ENCODE peak calls at places on chromosomes 4 and X, in nine cellular contexts. One of them, this sample, is unnamed. For H3K27me3, the result is how much of the 10 kb centered on the place peaks cover.

GRCh38 chr4:148293571-148293970 is 148.6 kb downstream of the NR3C2 start:
- DNase-seq in mesendoderm: no peak
- DNase-seq in stomach: no peak
- DNase-seq in Peyer's patch: no peak
- DNase-seq in cardiac muscle cell: no peak
- DNase-seq in ovary: no peak
- DNase-seq in left ventricle myocardium inferior: no peak
- DNase-seq in PC-9: no peak
- DNase-seq in mammary epithelial cell: no peak
- DNase-seq in this sample: no peak

GRCh38 chrX:13506574-13506973 is 62.8 kb upstream of the EGFL6 start:
- DNase-seq in mesendoderm: peak
- DNase-seq in stomach: peak
- DNase-seq in Peyer's patch: peak
- DNase-seq in cardiac muscle cell: peak
- DNase-seq in ovary: peak
- DNase-seq in left ventricle myocardium inferior: peak
- DNase-seq in PC-9: peak
- DNase-seq in mammary epithelial cell: peak
- DNase-seq in this sample: peak

GRCh38 chr4:176340871-176341685 is 21.3 kb downstream of the SPCS3 start:
- DNase-seq in mesendoderm: peak
- DNase-seq in stomach: no peak
- DNase-seq in Peyer's patch: no peak
- DNase-seq in cardiac muscle cell: peak
- DNase-seq in ovary: no peak
- DNase-seq in left ventricle myocardium inferior: no peak
- DNase-seq in PC-9: no peak
- DNase-seq in mammary epithelial cell: peak
- DNase-seq in this sample: no peak

GRCh38 chr4:42397256-42397634 is at the start of gene SHISA3:
- DNase-seq in mesendoderm: peak
- DNase-seq in stomach: no peak
- DNase-seq in Peyer's patch: peak
- DNase-seq in cardiac muscle cell: peak
- DNase-seq in ovary: no peak
- DNase-seq in left ventricle myocardium inferior: peak
- DNase-seq in PC-9: no peak
- DNase-seq in mammary epithelial cell: no peak
- DNase-seq in this sample: no peak

GRCh38 chr4:151198748-151199147 is 78.2 kb upstream of the PRSS48 start:
- DNase-seq in mesendoderm: no peak
- DNase-seq in stomach: no peak
- DNase-seq in Peyer's patch: no peak
- DNase-seq in cardiac muscle cell: peak
- DNase-seq in ovary: no peak
- DNase-seq in left ventricle myocardium inferior: no peak
- DNase-seq in PC-9: no peak
- DNase-seq in mammary epithelial cell: no peak
- DNase-seq in this sample: no peak

GRCh38 chr4:157115613-157116340 is 39.8 kb downstream of the GLRB start:
- DNase-seq in mesendoderm: peak
- DNase-seq in stomach: no peak
- DNase-seq in Peyer's patch: no peak
- DNase-seq in cardiac muscle cell: peak
- DNase-seq in ovary: no peak
- DNase-seq in left ventricle myocardium inferior: no peak
- DNase-seq in PC-9: no peak
- DNase-seq in mammary epithelial cell: peak
- DNase-seq in this sample: no peak

GRCh38 chrX:64093761-64094160 is 111.7 kb downstream of the AMER1 start:
- DNase-seq in mesendoderm: peak
- DNase-seq in stomach: no peak
- DNase-seq in Peyer's patch: no peak
- DNase-seq in cardiac muscle cell: peak
- DNase-seq in ovary: no peak
- DNase-seq in left ventricle myocardium inferior: no peak
- DNase-seq in PC-9: no peak
- DNase-seq in mammary epithelial cell: no peak
- DNase-seq in this sample: no peak

GRCh38 chrX:123308663-123309062 is 124.6 kb downstream of the GRIA3 start:
- DNase-seq in mesendoderm: no peak
- DNase-seq in stomach: no peak
- DNase-seq in Peyer's patch: no peak
- DNase-seq in cardiac muscle cell: no peak
- DNase-seq in ovary: no peak
- DNase-seq in left ventricle myocardium inferior: no peak
- DNase-seq in PC-9: no peak
- DNase-seq in mammary epithelial cell: no peak
- DNase-seq in this sample: no peak

GRCh38 chr4:139633661-139634060 is 32.0 kb upstream of the MGST2 start:
- DNase-seq in mesendoderm: peak
- DNase-seq in stomach: peak
- DNase-seq in Peyer's patch: no peak
- DNase-seq in cardiac muscle cell: peak
- DNase-seq in ovary: no peak
- DNase-seq in left ventricle myocardium inferior: peak
- DNase-seq in PC-9: no peak
- DNase-seq in mammary epithelial cell: no peak
- DNase-seq in this sample: no peak

GRCh38 chr4:102817021-102817605 is 10.2 kb downstream of the UBE2D3 start:
- DNase-seq in mesendoderm: no peak
- DNase-seq in stomach: no peak
- DNase-seq in Peyer's patch: no peak
- DNase-seq in cardiac muscle cell: no peak
- DNase-seq in ovary: no peak
- DNase-seq in left ventricle myocardium inferior: no peak
- DNase-seq in PC-9: no peak
- DNase-seq in mammary epithelial cell: peak
- DNase-seq in this sample: no peak

GRCh38 chr4:182062936-182063335 is 180.3 kb upstream of the TENM3 start:
- DNase-seq in mesendoderm: no peak
- DNase-seq in stomach: no peak
- DNase-seq in Peyer's patch: no peak
- DNase-seq in cardiac muscle cell: peak
- DNase-seq in ovary: no peak
- DNase-seq in left ventricle myocardium inferior: no peak
- DNase-seq in PC-9: no peak
- DNase-seq in mammary epithelial cell: peak
- DNase-seq in this sample: no peak

GRCh38 chr4:143381171-143382118 is 44.8 kb downstream of the GAB1 start:
- DNase-seq in mesendoderm: peak
- DNase-seq in stomach: peak
- DNase-seq in Peyer's patch: peak
- DNase-seq in cardiac muscle cell: peak
- DNase-seq in ovary: peak
- DNase-seq in left ventricle myocardium inferior: peak
- DNase-seq in PC-9: peak
- DNase-seq in mammary epithelial cell: peak
- DNase-seq in this sample: no peak

GRCh38 chr4:64738240-64738639 is 329.0 kb upstream of the TECRL start:
- DNase-seq in mesendoderm: peak
- DNase-seq in stomach: no peak
- DNase-seq in Peyer's patch: no peak
- DNase-seq in cardiac muscle cell: no peak
- DNase-seq in ovary: no peak
- DNase-seq in left ventricle myocardium inferior: no peak
- DNase-seq in PC-9: no peak
- DNase-seq in mammary epithelial cell: no peak
- DNase-seq in this sample: no peak

DNA sequence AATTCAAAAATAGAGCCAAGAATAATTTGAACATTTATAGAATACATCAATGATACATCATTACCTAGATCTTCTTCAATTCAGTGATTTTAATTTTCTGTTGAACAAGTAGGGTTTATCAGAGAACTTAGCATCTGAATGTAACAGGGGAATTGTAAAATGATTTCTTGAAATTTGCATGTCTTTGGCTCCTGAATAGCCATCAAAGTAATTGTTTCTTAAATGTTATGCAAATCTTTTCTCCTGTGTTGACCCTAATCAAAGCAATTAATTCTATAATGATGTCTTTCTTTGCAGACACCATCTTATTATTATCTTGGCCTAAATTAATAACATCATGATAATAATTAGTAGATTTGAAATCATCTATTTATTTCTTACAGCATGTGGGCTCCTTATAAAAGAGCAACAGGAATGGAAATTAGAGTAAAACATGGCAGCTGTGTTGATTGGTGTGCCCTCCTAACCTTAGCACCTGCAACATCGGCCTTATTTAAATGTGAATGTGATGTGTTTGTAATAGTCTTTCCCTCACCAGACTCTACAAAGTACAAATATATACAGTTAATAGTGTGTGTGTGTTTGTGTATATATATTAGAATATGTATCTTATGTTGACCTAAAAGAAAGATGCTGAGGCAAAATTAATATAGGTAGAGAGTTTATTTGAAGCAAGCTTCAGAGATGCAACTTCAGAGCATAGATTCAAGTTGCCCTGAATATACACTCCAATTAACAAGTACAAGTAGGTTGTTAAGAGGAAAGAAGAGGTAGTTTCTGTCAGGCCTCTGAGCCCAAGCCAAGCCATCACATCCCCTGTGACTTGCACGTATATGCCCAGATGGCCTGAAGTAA is 328.0 kb upstream of the TECRL start:
- DNase-seq in mesendoderm: no peak
- DNase-seq in stomach: no peak
- DNase-seq in Peyer's patch: no peak
- DNase-seq in cardiac muscle cell: no peak
- DNase-seq in ovary: no peak
- DNase-seq in left ventricle myocardium inferior: no peak
- DNase-seq in PC-9: no peak
- DNase-seq in mammary epithelial cell: no peak
- DNase-seq in this sample: no peak
- H3K27ac ChIP-seq in mesendoderm: no peak
- H3K27ac ChIP-seq in stomach: no peak
- H3K27ac ChIP-seq in Peyer's patch: no peak
- H3K27ac ChIP-seq in cardiac muscle cell: no peak
- H3K27ac ChIP-seq in ovary: no peak
- H3K27ac ChIP-seq in left ventricle myocardium inferior: no peak
- H3K27ac ChIP-seq in PC-9: no peak
- H3K27ac ChIP-seq in mammary epithelial cell: no peak
- H3K27ac ChIP-seq in this sample: no peak

DNA sequence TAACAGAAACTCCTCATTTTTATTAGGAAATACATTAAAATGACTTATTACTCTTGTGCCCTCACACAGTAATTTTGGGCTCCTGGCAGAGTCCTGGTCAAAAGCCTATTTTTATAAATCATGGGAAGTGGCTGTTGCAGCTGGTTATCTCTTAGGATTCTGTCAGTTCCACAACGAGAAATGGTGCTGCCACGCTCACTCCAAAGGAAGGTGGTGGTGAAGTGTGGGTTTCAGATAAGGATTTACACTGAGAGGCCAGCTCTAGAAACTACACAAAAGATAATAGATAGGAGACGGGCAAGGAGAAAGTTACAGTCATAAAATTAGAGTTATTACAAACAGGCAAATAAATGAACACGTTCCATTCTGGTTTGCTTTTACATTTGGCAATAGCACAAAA is 159.1 kb upstream of the FAM241A start:
- DNase-seq in mesendoderm: no peak
- DNase-seq in stomach: no peak
- DNase-seq in Peyer's patch: no peak
- DNase-seq in cardiac muscle cell: no peak
- DNase-seq in ovary: no peak
- DNase-seq in left ventricle myocardium inferior: no peak
- DNase-seq in PC-9: no peak
- DNase-seq in mammary epithelial cell: no peak
- DNase-seq in this sample: no peak
- H3K27me3 ChIP-seq in mesendoderm: under half
- H3K27me3 ChIP-seq in stomach: under half
- H3K27me3 ChIP-seq in Peyer's patch: under half
- H3K27me3 ChIP-seq in cardiac muscle cell: under half
- H3K27me3 ChIP-seq in ovary: under half
- H3K27me3 ChIP-seq in left ventricle myocardium inferior: under half
- H3K27me3 ChIP-seq in PC-9: under half
- H3K27me3 ChIP-seq in mammary epithelial cell: under half
- H3K27me3 ChIP-seq in this sample: under half

DNA sequence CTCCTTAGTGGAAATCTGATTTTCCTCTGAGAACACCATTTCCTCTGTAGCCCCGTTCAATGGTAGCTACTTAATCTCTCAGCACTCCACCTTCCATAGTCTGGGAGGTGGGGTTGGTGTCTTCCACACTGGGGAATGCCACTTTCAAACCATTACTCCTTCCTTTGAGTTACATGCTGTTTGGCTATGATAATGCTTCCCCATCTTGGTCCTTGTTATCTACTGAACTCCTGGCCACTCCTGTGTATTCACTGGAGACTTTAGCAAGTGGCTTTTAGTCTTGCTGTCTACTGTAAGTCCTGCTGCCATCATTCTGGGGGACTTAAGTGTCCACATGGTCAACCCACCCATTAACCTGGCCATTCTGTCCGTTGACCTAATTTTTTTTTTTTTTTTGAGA is 63.9 kb upstream of the SMIM10 start:
- DNase-seq in mesendoderm: no peak
- DNase-seq in stomach: no peak
- DNase-seq in Peyer's patch: no peak
- DNase-seq in cardiac muscle cell: no peak
- DNase-seq in ovary: no peak
- DNase-seq in left ventricle myocardium inferior: no peak
- DNase-seq in PC-9: no peak
- DNase-seq in mammary epithelial cell: no peak
- DNase-seq in this sample: no peak
- H3K27ac ChIP-seq in mesendoderm: no peak
- H3K27ac ChIP-seq in stomach: no peak
- H3K27ac ChIP-seq in Peyer's patch: no peak
- H3K27ac ChIP-seq in cardiac muscle cell: no peak
- H3K27ac ChIP-seq in ovary: no peak
- H3K27ac ChIP-seq in left ventricle myocardium inferior: no peak
- H3K27ac ChIP-seq in PC-9: no peak
- H3K27ac ChIP-seq in mammary epithelial cell: no peak
- H3K27ac ChIP-seq in this sample: no peak

GRCh38 chrX:153410328-153410727 is 944 bp upstream of the ZFP92 start:
- DNase-seq in mesendoderm: no peak
- DNase-seq in stomach: no peak
- DNase-seq in Peyer's patch: no peak
- DNase-seq in cardiac muscle cell: no peak
- DNase-seq in ovary: peak
- DNase-seq in left ventricle myocardium inferior: no peak
- DNase-seq in PC-9: no peak
- DNase-seq in mammary epithelial cell: no peak
- DNase-seq in this sample: peak

GRCh38 chrX:153409414-153410101 is 1.7 kb upstream of the ZFP92 start:
- DNase-seq in mesendoderm: no peak
- DNase-seq in stomach: no peak
- DNase-seq in Peyer's patch: no peak
- DNase-seq in cardiac muscle cell: no peak
- DNase-seq in ovary: peak
- DNase-seq in left ventricle myocardium inferior: no peak
- DNase-seq in PC-9: no peak
- DNase-seq in mammary epithelial cell: no peak
- DNase-seq in this sample: peak

GRCh38 chrX:153408221-153408721 is 3.0 kb upstream of the ZFP92 start:
- DNase-seq in mesendoderm: no peak
- DNase-seq in stomach: no peak
- DNase-seq in Peyer's patch: no peak
- DNase-seq in cardiac muscle cell: no peak
- DNase-seq in ovary: peak
- DNase-seq in left ventricle myocardium inferior: no peak
- DNase-seq in PC-9: no peak
- DNase-seq in mammary epithelial cell: no peak
- DNase-seq in this sample: peak

GRCh38 chrX:153407736-153408135 is 3.5 kb upstream of the ZFP92 start:
- DNase-seq in mesendoderm: no peak
- DNase-seq in stomach: no peak
- DNase-seq in Peyer's patch: no peak
- DNase-seq in cardiac muscle cell: no peak
- DNase-seq in ovary: peak
- DNase-seq in left ventricle myocardium inferior: no peak
- DNase-seq in PC-9: no peak
- DNase-seq in mammary epithelial cell: no peak
- DNase-seq in this sample: peak

GRCh38 chrX:153408871-153409351 is 2.4 kb upstream of the ZFP92 start:
- DNase-seq in mesendoderm: no peak
- DNase-seq in stomach: no peak
- DNase-seq in Peyer's patch: no peak
- DNase-seq in cardiac muscle cell: no peak
- DNase-seq in ovary: peak
- DNase-seq in left ventricle myocardium inferior: no peak
- DNase-seq in PC-9: no peak
- DNase-seq in mammary epithelial cell: no peak
- DNase-seq in this sample: peak
- H3K27me3 ChIP-seq in mesendoderm: under half
- H3K27me3 ChIP-seq in stomach: under half
- H3K27me3 ChIP-seq in Peyer's patch: under half
- H3K27me3 ChIP-seq in cardiac muscle cell: under half
- H3K27me3 ChIP-seq in ovary: under half
- H3K27me3 ChIP-seq in left ventricle myocardium inferior: under half
- H3K27me3 ChIP-seq in PC-9: half or more
- H3K27me3 ChIP-seq in mammary epithelial cell: under half
- H3K27me3 ChIP-seq in this sample: under half